ENCODE peak calls at places on chromosomes 4 and X, in eight cellular contexts. O is uterus, F is neural progenitor cell, R is sigmoid colon, Q is cardiac muscle cell, H is psoas muscle, L is lung, T is fibroblast of lung. Z is an unnamed sample. For H3K4me1 and H3K27me3, the result is how much of the 10 kb centered on the place peaks cover.

GRCh38 chr4:98686847-98687246 is 28.4 kb upstream of the TSPAN5 start:
- DNase-seq in R (no peak), T (no peak), O (no peak), F (no peak), H (no peak), Q (no peak), L (no peak), Z (no peak)

GRCh38 chrX:150566734-150567182 is 1.7 kb upstream of the MTM1 start:
- DNase-seq in L (no peak), T (no peak), H (no peak), O (no peak), F (peak), Q (no peak), R (no peak), Z (peak)

GRCh38 chrX:136866337-136867095 is 14.0 kb downstream of the RBMX start:
- DNase-seq in F (no peak), H (no peak), T (peak), L (no peak), R (no peak), O (no peak), Q (no peak), Z (no peak)

GRCh38 chr4:115629270-115629669 is 515.9 kb upstream of the NDST4 start:
- DNase-seq in H (no peak), R (no peak), L (no peak), Q (no peak), O (no peak), F (no peak), T (no peak), Z (no peak)

GRCh38 chr4:36402008-36402758 is 120.8 kb downstream of the DTHD1 start:
- DNase-seq in F (no peak), H (no peak), Q (no peak), T (no peak), L (no peak), O (no peak), R (no peak), Z (no peak)

GRCh38 chr4:106149911-106150310 is 166.1 kb downstream of the TBCK start:
- DNase-seq in T (no peak), H (no peak), F (no peak), Q (no peak), O (no peak), R (no peak), L (no peak), Z (peak)

GRCh38 chrX:130144509-130144908 is 21.1 kb downstream of the AIFM1 start:
- DNase-seq in Q (peak), H (no peak), R (no peak), T (peak), O (no peak), L (no peak), F (no peak), Z (no peak)

GRCh38 chr4:5553801-5554200 is 154.6 kb downstream of the EVC2 start:
- DNase-seq in Q (no peak), F (no peak), O (no peak), R (no peak), T (no peak), H (no peak), L (no peak), Z (no peak)

GRCh38 chr4:78876568-78877320 is 62.5 kb downstream of the PAQR3 start:
- DNase-seq in Q (peak), H (no peak), R (no peak), O (no peak), L (no peak), F (no peak), T (peak), Z (peak)

GRCh38 chr4:168449740-168450442 is 30.4 kb downstream of the DDX60L start:
- DNase-seq in Q (peak), R (peak), T (peak), H (no peak), F (no peak), O (peak), L (no peak), Z (no peak)

GRCh38 chrX:13119386-13119785 is 75.0 kb upstream of the FAM9C start:
- DNase-seq in H (no peak), R (no peak), L (no peak), T (peak), Q (peak), O (no peak), F (peak), Z (peak)

GRCh38 chrX:9133426-9133825 is 99.5 kb upstream of the FAM9B start:
- DNase-seq in L (no peak), Q (peak), T (peak), F (no peak), O (no peak), H (no peak), R (no peak), Z (no peak)

GRCh38 chr4:147136308-147136707 is 190.6 kb upstream of the TTC29 start:
- DNase-seq in F (no peak), T (peak), R (no peak), O (peak), Q (peak), L (no peak), H (no peak), Z (no peak)

GRCh38 chr4:128590773-128591172 is 218.7 kb upstream of the JADE1 start:
- DNase-seq in F (no peak), O (peak), Q (peak), T (peak), L (no peak), H (peak), R (no peak), Z (no peak)

GRCh38 chrX:9873952-9874351 is 87.7 kb downstream of the SHROOM2 start:
- DNase-seq in R (no peak), F (peak), Q (no peak), H (no peak), L (peak), T (no peak), O (no peak), Z (peak)

GRCh38 chr4:140756292-140757219 is at the start of gene TBC1D9:
- DNase-seq in O (peak), F (peak), H (peak), R (peak), L (peak), Q (peak), T (peak), Z (peak)

GRCh38 chr4:6910960-6911874 is 1.6 kb downstream of the TBC1D14 start:
- DNase-seq in H (no peak), Q (no peak), O (no peak), F (no peak), R (peak), T (no peak), L (no peak), Z (no peak)
- H3K4me1 ChIP-seq in H (half or more), Q (under half), O (under half), F (under half), R (under half), T (under half), L (under half), Z (under half)

GRCh38 chr4:184422378-184422777 is 52.0 kb downstream of the IRF2 start:
- DNase-seq in Q (no peak), L (no peak), F (no peak), T (no peak), O (no peak), R (no peak), H (no peak), Z (no peak)
- H3K4me3 ChIP-seq in Q (no peak), L (no peak), F (no peak), T (no peak), O (no peak), R (no peak), H (no peak), Z (no peak)

GRCh38 chr4:24656906-24657305 is 72.6 kb upstream of the DHX15 start:
- DNase-seq in F (no peak), Q (no peak), H (no peak), R (no peak), T (no peak), L (no peak), O (no peak), Z (no peak)

GRCh38 chr4:24657768-24658617 is 73.6 kb upstream of the DHX15 start:
- DNase-seq in H (no peak), L (peak), F (peak), T (peak), R (no peak), Q (peak), O (no peak), Z (peak)

GRCh38 chr4:24655971-24656370 is 71.6 kb upstream of the DHX15 start:
- DNase-seq in F (no peak), Q (peak), O (no peak), T (peak), H (no peak), L (no peak), R (no peak), Z (peak)

GRCh38 chr4:24662065-24662464 is 77.7 kb upstream of the DHX15 start:
- DNase-seq in R (no peak), H (no peak), T (no peak), L (no peak), O (no peak), F (no peak), Q (peak), Z (peak)

DNA sequence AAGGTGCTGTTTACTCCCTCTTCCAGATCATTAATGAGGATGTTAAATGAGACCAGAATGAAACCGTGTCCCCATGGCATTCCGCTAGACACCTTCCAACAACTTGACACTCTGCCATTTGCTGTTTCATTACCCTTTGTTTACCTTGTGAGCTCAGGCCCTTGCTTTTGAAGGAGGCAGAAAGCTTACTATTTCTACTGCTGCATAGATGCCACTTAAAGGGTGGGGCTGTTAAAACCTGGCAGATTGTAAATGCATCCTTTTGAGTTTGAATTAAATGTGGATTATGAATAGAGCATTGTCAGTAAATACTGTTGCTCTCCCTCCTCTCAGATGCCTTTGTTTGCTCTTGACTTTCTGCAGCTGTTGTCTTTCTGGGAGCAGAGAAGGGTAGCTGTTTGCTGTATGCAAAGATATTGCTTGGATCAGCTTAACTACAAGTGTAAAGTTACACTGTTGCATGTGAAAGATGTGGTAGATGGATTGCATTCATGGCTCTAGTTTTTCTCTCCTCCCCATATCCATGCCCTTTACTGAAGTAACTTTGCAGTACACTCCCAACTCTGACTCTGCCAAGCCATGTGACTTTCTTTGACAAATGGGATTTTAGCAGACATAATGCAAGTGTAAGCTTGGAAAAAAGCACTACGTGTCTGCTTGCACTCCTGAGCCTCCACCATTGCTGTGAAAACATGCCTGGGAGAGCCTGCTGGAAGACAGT is 75.0 kb upstream of the DHX15 start:
- DNase-seq in F (no peak), L (no peak), T (peak), O (no peak), Q (peak), R (no peak), H (no peak), Z (peak)
- H3K27me3 ChIP-seq in F (under half), L (under half), T (under half), O (under half), Q (under half), R (under half), H (under half), Z (under half)

GRCh38 chr4:101162990-101163380 is 184.3 kb downstream of the PPP3CA start:
- DNase-seq in L (no peak), O (no peak), F (no peak), R (no peak), T (no peak), Q (no peak), H (no peak), Z (no peak)
- H3K4me1 ChIP-seq in L (under half), O (under half), F (under half), R (under half), T (under half), Q (under half), H (under half), Z (under half)

GRCh38 chr4:84497220-84497834 is 1.8 kb downstream of the NKX6-1 start:
- DNase-seq in Q (no peak), H (no peak), R (no peak), O (no peak), F (peak), L (no peak), T (peak), Z (peak)
- H3K4me3 ChIP-seq in Q (no peak), H (peak), R (peak), O (no peak), F (peak), L (no peak), T (peak), Z (peak)